ENCODE peak calls at places on chromosomes 1 and 21, in ten cellular contexts. D is CD8-positive, alpha-beta T cell; I is WTC11; X is endothelial cell; N is HCT116; O is GM12878; L is BJ; U is cardiac muscle cell; P is GM10248; W is thyroid gland. V is an unnamed sample.

GRCh38 chr1:234520908-234521801 is 42.2 kb upstream of the TARBP1 start:
- DNase-seq in P (no peak), N (no peak), O (no peak), U (no peak), L (no peak), D (no peak), X (no peak), I (no peak), W (no peak), V (no peak)

GRCh38 chr1:94255476-94255875 is 18.1 kb upstream of the ARHGAP29 start:
- DNase-seq in D (no peak), P (no peak), U (no peak), L (no peak), N (no peak), X (no peak), I (no peak), O (no peak), W (no peak), V (no peak)

GRCh38 chr1:181327796-181328195 is 155.5 kb upstream of the CACNA1E start:
- DNase-seq in N (no peak), I (no peak), L (no peak), U (no peak), D (no peak), P (no peak), X (no peak), O (no peak), W (no peak), V (no peak)

GRCh38 chr21:35288238-35288637 is 239.1 kb upstream of the RUNX1 start:
- DNase-seq in O (no peak), D (no peak), I (no peak), U (no peak), L (no peak), N (no peak), P (no peak), W (no peak), X (no peak), V (no peak)

GRCh38 chr1:192524223-192524622 is 51.4 kb upstream of the RGS1 start:
- DNase-seq in D (no peak), X (no peak), N (no peak), P (no peak), W (no peak), U (no peak), I (no peak), O (no peak), L (no peak), V (no peak)

GRCh38 chr1:58786184-58786926 is 2.5 kb upstream of the JUN start:
- DNase-seq in D (no peak), O (no peak), L (no peak), W (no peak), I (no peak), X (no peak), N (no peak), U (no peak), P (no peak), V (no peak)

GRCh38 chr1:18480315-18481189 is at the start of gene KLHDC7A:
- DNase-seq in N (no peak), W (peak), P (no peak), D (no peak), X (peak), L (no peak), I (peak), U (peak), O (no peak), V (peak)

GRCh38 chr1:56409112-56409691 is 170.2 kb downstream of the PLPP3 start:
- DNase-seq in P (peak), I (peak), X (no peak), L (no peak), O (no peak), U (no peak), W (no peak), D (no peak), N (peak), V (no peak)

GRCh38 chr1:94919241-94920030 is 7.5 kb downstream of the CNN3 start:
- DNase-seq in U (no peak), X (no peak), L (no peak), W (no peak), P (no peak), D (no peak), O (no peak), I (no peak), N (no peak), V (no peak)

GRCh38 chr1:206125366-206125765 is 8.2 kb upstream of the AVPR1B start:
- DNase-seq in D (no peak), I (no peak), X (no peak), P (no peak), N (no peak), L (no peak), U (no peak), O (no peak), W (no peak), V (no peak)

GRCh38 chr1:17771014-17771413 is 15.9 kb downstream of the ACTL8 start:
- DNase-seq in I (no peak), L (no peak), N (no peak), W (no peak), P (no peak), O (no peak), X (no peak), U (no peak), D (no peak), V (no peak)

GRCh38 chr1:40003156-40004093 is 37.1 kb upstream of the CAP1 start:
- DNase-seq in U (no peak), D (no peak), N (no peak), X (no peak), L (no peak), O (peak), I (no peak), W (no peak), P (peak), V (no peak)

GRCh38 chr1:51313961-51314777 is 16.2 kb downstream of the TTC39A start:
- DNase-seq in L (peak), P (no peak), W (no peak), N (no peak), U (no peak), O (no peak), I (no peak), D (no peak), X (no peak), V (no peak)

GRCh38 chr1:218665216-218665615 is 320.1 kb downstream of the TGFB2 start:
- DNase-seq in U (no peak), W (peak), P (no peak), N (no peak), L (no peak), I (no peak), X (no peak), O (no peak), D (no peak), V (no peak)

GRCh38 chr1:236089046-236089773 is 24.3 kb upstream of the NID1 start:
- DNase-seq in P (no peak), X (no peak), O (no peak), I (no peak), U (no peak), N (no peak), D (no peak), W (no peak), L (no peak), V (no peak)

DNA sequence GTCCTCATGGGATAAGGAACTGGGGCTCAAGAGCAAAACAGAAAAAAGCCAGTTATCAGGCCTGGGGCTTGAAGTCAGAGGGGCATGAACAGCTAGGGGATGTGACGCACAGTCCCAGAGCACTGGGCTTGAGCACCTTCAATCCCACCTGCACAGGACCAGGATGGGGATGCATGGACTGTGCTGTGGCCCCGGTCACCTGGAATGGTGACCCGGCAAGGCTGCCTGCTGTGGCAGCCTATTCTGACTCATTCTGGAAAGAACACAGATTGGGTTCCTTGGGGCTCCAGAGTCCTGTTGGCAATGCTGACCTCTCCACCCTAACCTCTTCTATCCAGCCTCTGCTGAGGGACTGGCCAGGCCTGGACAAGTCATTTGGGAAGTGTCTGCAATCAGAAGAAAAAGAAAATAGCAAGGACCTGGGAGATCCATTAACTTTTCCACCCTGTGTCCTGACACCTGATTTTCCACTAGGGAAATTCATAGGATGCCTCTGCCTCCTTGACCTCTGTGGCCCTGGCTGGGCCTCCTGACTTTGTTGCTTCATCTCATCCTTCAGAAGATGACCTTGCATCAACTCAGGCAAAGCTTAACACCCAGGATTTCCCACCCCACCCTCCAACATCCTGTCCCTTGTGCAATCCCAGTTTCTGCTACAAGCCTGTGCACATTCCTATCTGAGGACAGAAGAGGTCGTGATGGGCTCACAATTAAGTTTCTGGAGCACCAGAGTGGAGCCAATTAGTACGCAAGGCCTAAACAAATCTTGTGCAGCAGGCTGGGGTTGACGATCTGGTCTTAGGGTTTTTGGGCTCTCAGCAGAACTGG is 17.9 kb upstream of the FMOD start:
- DNase-seq in I (no peak), X (no peak), D (no peak), N (no peak), L (peak), O (no peak), W (peak), P (no peak), U (no peak), V (no peak)
- TF ChIP-seq CTCF in I (no peak), X (no peak), D (no peak), N (no peak), L (peak), O (peak), W (no peak), P (peak), U (peak), V (no peak)

GRCh38 chr1:107277022-107277421 is 136.2 kb downstream of the NTNG1 start:
- DNase-seq in N (no peak), U (peak), I (peak), L (peak), D (no peak), W (peak), P (no peak), O (no peak), X (peak), V (peak)
- TF ChIP-seq CTCF in N (no peak), U (peak), I (no peak), L (peak), D (no peak), W (no peak), P (no peak), O (peak), X (peak), V (peak)

GRCh38 chr1:13730751-13731482 is 30.9 kb downstream of the PRDM2 start:
- DNase-seq in X (no peak), N (no peak), P (peak), W (peak), I (no peak), O (peak), L (no peak), D (peak), U (no peak), V (no peak)

GRCh38 chr1:13723810-13724209 is 23.8 kb downstream of the PRDM2 start:
- DNase-seq in I (no peak), W (no peak), N (no peak), X (no peak), D (no peak), L (no peak), O (no peak), P (no peak), U (no peak), V (no peak)

GRCh38 chr1:13728104-13728503 is 28.1 kb downstream of the PRDM2 start:
- DNase-seq in O (no peak), I (no peak), X (no peak), W (no peak), U (no peak), P (peak), D (no peak), L (no peak), N (no peak), V (no peak)

GRCh38 chr1:13730301-13730700 is 30.3 kb downstream of the PRDM2 start:
- DNase-seq in I (no peak), W (no peak), O (no peak), L (no peak), N (no peak), U (no peak), X (no peak), P (no peak), D (no peak), V (no peak)

DNA sequence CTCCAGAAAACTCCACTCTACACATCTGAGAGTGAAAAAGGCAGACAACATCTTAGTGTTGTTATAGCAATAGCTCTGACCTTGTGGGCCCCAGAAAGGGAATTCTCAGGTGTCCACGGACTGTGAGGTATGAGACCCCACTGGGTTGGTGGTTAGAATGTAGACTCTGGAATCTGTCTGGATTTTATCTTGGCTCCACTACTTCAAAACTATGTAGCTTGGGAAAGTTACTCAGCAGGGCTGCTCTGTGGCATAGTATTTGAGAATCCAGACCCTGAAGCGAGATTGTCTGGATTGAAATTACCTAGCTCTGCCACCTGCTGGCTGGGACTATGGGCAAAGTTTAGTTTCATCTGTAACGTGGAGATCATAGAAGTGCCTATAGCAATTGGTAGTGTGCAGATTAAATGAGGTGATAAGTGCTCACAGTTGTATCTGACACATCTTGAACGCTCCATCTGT is 25.8 kb downstream of the PRDM2 start:
- DNase-seq in D (peak), O (no peak), U (peak), L (no peak), X (peak), N (peak), W (peak), I (peak), P (peak), V (no peak)
- TF ChIP-seq CTCF in D (peak), O (peak), U (peak), L (peak), X (no peak), N (peak), W (peak), I (no peak), P (peak), V (peak)

DNA sequence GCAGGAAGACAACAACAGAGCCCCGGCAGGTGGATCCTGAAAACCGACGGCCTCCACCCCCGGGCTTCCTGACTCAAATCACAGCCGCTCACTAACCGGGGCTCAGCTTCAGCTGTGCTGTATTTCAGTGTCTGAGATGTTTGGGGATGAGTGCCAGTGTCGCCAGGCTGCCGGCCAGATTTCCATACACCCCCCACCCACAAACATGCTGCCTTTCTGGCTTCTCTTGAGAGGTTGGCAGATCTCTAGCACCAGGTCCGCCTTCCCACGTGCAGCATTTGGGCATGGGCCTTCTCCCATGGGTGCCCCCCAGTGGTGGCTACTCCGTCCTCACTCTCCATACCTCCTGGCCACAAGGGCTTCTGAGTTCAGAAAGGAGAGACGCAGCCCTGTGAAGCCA is 34.8 kb downstream of the KCNAB2 start:
- DNase-seq in N (no peak), P (no peak), L (no peak), X (no peak), W (peak), D (no peak), O (no peak), I (no peak), U (no peak), V (no peak)
- TF ChIP-seq CTCF in N (peak), P (no peak), L (peak), X (no peak), W (no peak), D (no peak), O (no peak), I (no peak), U (peak), V (no peak)

GRCh38 chr1:197526736-197527371 is 248.4 kb downstream of the DENND1B start:
- DNase-seq in I (no peak), N (peak), W (no peak), O (no peak), U (peak), X (no peak), P (peak), D (no peak), L (no peak), V (no peak)
- TF ChIP-seq CTCF in I (peak), N (peak), W (peak), O (peak), U (peak), X (peak), P (peak), D (peak), L (peak), V (peak)